ENCODE peak calls at places on chromosomes 11 and 22, in seven cellular contexts. M is K562, C is H1, S is HepG2, O is HCT116, I is SK-N-SH, X is GM12878. G is an unnamed sample.

GRCh38 chr11:27910186-27910941 is 197.6 kb downstream of the KIF18A start:
- DNase-seq in I (no peak), X (no peak), S (no peak), M (no peak), C (no peak), O (no peak), G (no peak)

GRCh38 chr22:42699281-42699681 is 21.4 kb downstream of the A4GALT start:
- DNase-seq in O (no peak), M (no peak), X (no peak), S (no peak), I (no peak), C (no peak), G (no peak)

GRCh38 chr11:107598225-107599139 is 7.5 kb downstream of the ELMOD1 start:
- DNase-seq in O (peak), M (peak), C (no peak), S (no peak), X (no peak), I (peak), G (peak)

GRCh38 chr22:29023172-29023796 is 38.3 kb downstream of the C22orf31 start:
- DNase-seq in X (no peak), M (no peak), S (no peak), O (no peak), C (no peak), I (no peak), G (no peak)

GRCh38 chr22:29838599-29838956 is 504 bp upstream of the ASCC2 start:
- DNase-seq in C (no peak), X (no peak), M (no peak), S (no peak), I (peak), O (no peak), G (no peak)

GRCh38 chr11:124441081-124441480 is 4.4 kb downstream of the OR8B8 start:
- DNase-seq in X (no peak), C (no peak), M (no peak), O (no peak), I (no peak), S (no peak), G (no peak)

GRCh38 chr11:10113852-10114251 is 180.2 kb downstream of the SBF2 start:
- DNase-seq in M (no peak), X (no peak), I (no peak), S (no peak), C (no peak), O (no peak), G (no peak)

GRCh38 chr11:8098879-8099278 is 17.9 kb downstream of the TUB start:
- DNase-seq in X (no peak), M (no peak), C (no peak), I (no peak), O (no peak), S (no peak), G (no peak)

GRCh38 chr11:60594998-60595637 is 79.9 kb downstream of the MS4A13 start:
- DNase-seq in X (no peak), C (no peak), M (no peak), O (no peak), S (no peak), I (no peak), G (no peak)

GRCh38 chr11:36352919-36353318 is 56.8 kb downstream of the PRR5L start:
- DNase-seq in O (no peak), M (no peak), S (no peak), C (no peak), I (no peak), X (no peak), G (no peak)

GRCh38 chr11:110565344-110565684 is 135.6 kb downstream of the FDX1 start:
- DNase-seq in X (no peak), M (peak), C (no peak), I (no peak), O (peak), S (peak), G (no peak)

GRCh38 chr11:99200720-99201119 is 180.0 kb downstream of the CNTN5 start:
- DNase-seq in C (no peak), M (no peak), S (no peak), I (no peak), X (no peak), O (no peak), G (no peak)

GRCh38 chr11:71948314-71949027 is 19.6 kb downstream of the RNF121 start:
- DNase-seq in S (peak), O (no peak), C (no peak), M (peak), X (no peak), I (no peak), G (no peak)
- TF ChIP-seq JUND in S (no peak), O (no peak), C (no peak), M (no peak), X (no peak), I (no peak), G (no peak)

DNA sequence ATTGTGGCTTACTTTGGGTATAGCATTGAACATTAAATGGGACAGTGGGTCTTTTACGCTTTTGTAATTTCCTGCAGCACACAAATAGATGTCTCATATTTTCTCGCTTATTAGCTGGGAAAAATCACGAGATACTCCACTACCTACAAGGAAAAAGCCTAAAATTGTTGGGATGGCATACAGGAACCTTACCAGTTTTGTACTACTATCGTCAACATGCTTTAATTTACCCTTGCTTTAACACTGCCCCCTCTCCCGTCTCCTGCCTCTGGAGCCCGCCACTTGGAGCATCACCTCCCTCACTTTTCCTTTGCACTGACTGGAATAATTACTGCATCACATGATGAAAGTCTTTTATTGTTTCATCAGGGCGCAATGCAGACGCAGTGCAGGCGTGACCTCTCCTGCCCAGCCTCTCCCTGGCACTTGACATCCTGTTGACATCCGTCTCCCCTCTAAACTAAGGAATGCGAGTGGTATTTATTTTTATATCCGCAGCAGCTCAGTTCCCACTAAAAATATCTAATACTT is 1.0 kb upstream of the FNBP4 start:
- DNase-seq in I (peak), O (no peak), S (no peak), M (peak), C (no peak), X (no peak), G (peak)
- TF ChIP-seq JUND in I (no peak), O (peak), S (no peak), M (no peak), C (no peak), X (no peak), G (no peak)

GRCh38 chr22:23184100-23184763 is 3.9 kb downstream of the BCR start:
- DNase-seq in C (no peak), O (no peak), X (no peak), I (no peak), M (no peak), S (no peak), G (no peak)

GRCh38 chr22:23190526-23190925 is 10.2 kb downstream of the BCR start:
- DNase-seq in I (no peak), M (no peak), S (no peak), O (no peak), C (no peak), X (no peak), G (no peak)

GRCh38 chr22:23187871-23188700 is 7.8 kb downstream of the BCR start:
- DNase-seq in X (no peak), S (no peak), O (no peak), I (no peak), M (no peak), C (no peak), G (no peak)

GRCh38 chr22:23184764-23185113 is 4.4 kb downstream of the BCR start:
- DNase-seq in S (no peak), X (no peak), C (no peak), O (no peak), I (no peak), M (no peak), G (no peak)

DNA sequence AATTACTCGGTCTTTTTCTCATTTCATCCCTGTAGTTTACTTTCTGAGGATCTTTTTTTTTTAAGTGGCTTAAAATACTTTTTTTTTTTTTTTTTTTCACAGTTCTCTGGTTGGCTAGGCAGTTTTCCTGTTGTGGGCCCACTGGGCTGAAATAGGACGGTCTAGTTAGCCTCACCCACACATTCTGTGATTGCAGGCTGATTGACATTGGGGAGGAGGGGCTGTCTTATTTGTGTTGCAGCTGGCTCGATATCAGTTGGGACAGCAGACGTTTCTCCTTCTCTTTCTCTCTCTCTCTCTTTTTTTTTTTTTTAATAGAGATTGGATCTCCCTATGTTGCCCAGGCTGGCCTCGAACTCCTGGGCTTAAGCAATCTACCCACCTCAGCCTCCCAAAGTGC is 6.9 kb downstream of the BCR start:
- DNase-seq in S (no peak), O (no peak), M (peak), X (no peak), I (no peak), C (no peak), G (no peak)
- TF ChIP-seq JUND in S (no peak), O (no peak), M (no peak), X (no peak), I (no peak), C (no peak), G (no peak)

DNA sequence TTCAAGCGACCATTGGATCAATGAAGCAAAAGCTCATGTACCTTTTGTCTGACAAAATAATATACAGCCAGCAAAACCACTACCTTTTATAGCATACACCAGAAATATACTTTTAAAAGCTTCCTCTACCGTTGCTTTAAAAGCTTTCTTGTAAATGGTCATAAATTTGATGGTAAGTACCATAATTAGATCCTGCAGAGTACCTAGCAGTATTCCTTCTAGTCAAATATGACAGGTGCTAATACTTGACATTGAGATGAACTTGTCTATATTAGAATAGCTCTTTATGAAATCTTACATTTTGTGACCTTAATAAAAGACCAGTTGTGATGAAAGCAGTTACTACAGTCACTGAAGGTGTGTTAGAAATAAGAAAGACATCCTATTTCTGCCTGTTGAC is 340.5 kb upstream of the ANO3 start:
- DNase-seq in M (no peak), S (no peak), O (no peak), X (no peak), C (no peak), I (no peak), G (no peak)
- TF ChIP-seq JUND in M (no peak), S (no peak), O (no peak), X (no peak), C (no peak), I (no peak), G (no peak)

G was measured in T47D.